ENCODE peak calls at places on chromosomes 1 and 21, in ten cellular contexts. O is astrocyte of the cerebellum, A is DND-41, S is pancreas, E is testis, F is RWPE1, V is HFF-Myc, I is glutamatergic neuron, P is BE2C, G is A549. U is an unnamed sample.
A peak's percentile ranks its signal among the peaks of the same experiment; 100 is the strongest.

GRCh38 chr21:37208741-37209225 is 58.4 kb downstream of the VPS26C start:
- DNase-seq in O (no peak), A (no peak), S (peak; percentile 25), E (no peak), F (no peak), V (no peak), I (no peak), P (peak; percentile 33), G (no peak), U (no peak)

GRCh38 chr1:240341365-240342250 is 249.9 kb downstream of the FMN2 start:
- DNase-seq in O (no peak), A (no peak), S (no peak), E (no peak), F (no peak), V (no peak), I (no peak), P (no peak), G (no peak), U (no peak)

GRCh38 chr1:109500886-109501285 is 7.0 kb downstream of the CYB561D1 start:
- DNase-seq in O (no peak), A (no peak), S (no peak), E (no peak), F (no peak), V (no peak), I (no peak), P (no peak), G (no peak), U (no peak)

GRCh38 chr1:116913941-116914340 is 4.2 kb downstream of the PTGFRN start:
- DNase-seq in O (no peak), A (no peak), S (no peak), E (no peak), F (no peak), V (no peak), I (no peak), P (no peak), G (no peak), U (no peak)

GRCh38 chr1:92961131-92961895 is at the start of gene DIPK1A:
- DNase-seq in O (peak; percentile 31), A (peak; percentile 83), S (peak; percentile 71), E (peak; percentile 85), F (peak; percentile 67), V (no peak), I (peak; percentile 91), P (peak; percentile 76), G (peak; percentile 72), U (peak; percentile 76)

GRCh38 chr1:33175865-33176264 is 6.0 kb downstream of the TRIM62 start:
- DNase-seq in O (no peak), A (no peak), S (no peak), E (no peak), F (no peak), V (no peak), I (no peak), P (no peak), G (no peak), U (no peak)

GRCh38 chr1:235502601-235503332 is 1.5 kb downstream of the B3GALNT2 start:
- DNase-seq in O (no peak), A (no peak), S (no peak), E (no peak), F (peak; percentile 13), V (no peak), I (no peak), P (no peak), G (no peak), U (no peak)

GRCh38 chr21:42160950-42161225 is 58.1 kb upstream of the ABCG1 start:
- DNase-seq in O (no peak), A (no peak), S (no peak), E (no peak), F (no peak), V (no peak), I (no peak), P (no peak), G (no peak), U (no peak)

GRCh38 chr1:3473381-3473844 is 18.9 kb downstream of the ARHGEF16 start:
- DNase-seq in O (peak; percentile 93), A (no peak), S (no peak), E (peak; percentile 45), F (peak; percentile 85), V (peak; percentile 74), I (no peak), P (no peak), G (no peak), U (no peak)

GRCh38 chr1:3472906-3473305 is 18.4 kb downstream of the ARHGEF16 start:
- DNase-seq in O (no peak), A (no peak), S (no peak), E (no peak), F (no peak), V (no peak), I (no peak), P (no peak), G (no peak), U (no peak)

GRCh38 chr1:3471356-3472087 is 17.1 kb downstream of the ARHGEF16 start:
- DNase-seq in O (no peak), A (no peak), S (no peak), E (peak; percentile 70), F (peak; percentile 65), V (no peak), I (peak; percentile 71), P (peak; percentile 58), G (peak; percentile 52), U (no peak)

GRCh38 chr1:3470650-3471355 is 16.3 kb downstream of the ARHGEF16 start:
- DNase-seq in O (no peak), A (no peak), S (no peak), E (no peak), F (no peak), V (no peak), I (peak; percentile 14), P (peak; percentile 7), G (no peak), U (no peak)

DNA sequence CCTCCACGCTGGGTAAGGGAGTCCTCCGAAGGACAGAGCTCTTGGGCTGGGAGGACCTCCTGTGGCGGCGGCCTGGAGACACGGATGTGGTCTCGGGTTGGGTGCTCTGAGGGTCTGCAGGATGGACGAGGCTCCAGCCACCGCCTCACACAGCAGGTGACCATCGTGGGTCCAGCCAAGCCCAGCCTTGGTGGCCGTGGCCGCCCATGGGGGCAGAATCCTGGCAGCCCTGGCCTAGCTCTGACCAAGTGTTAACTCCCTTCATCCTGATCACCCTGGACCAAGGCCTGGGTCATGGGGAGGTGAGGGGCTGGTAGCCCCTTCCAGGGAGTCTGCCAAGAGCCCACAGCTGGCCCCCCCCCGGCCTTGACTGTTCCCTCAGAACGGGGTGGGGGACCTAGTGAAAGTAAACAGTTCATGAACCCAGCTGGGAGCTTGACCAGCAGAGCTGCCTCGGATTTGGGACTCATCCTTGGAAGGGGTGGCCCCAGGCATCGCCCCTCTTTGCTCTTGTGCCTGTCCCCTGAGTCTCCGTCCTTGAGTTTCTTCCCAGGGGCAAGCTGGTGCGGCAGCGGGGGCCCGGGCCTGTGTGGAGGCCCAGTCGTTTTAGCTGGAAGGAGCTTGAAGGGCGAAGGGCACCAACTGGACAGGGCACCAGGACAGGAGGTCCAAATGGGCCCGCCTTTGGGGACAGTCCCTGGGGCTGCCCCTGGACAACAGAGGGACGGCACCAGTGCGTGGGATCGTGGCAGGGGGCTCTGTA is 17.8 kb downstream of the ARHGEF16 start:
- DNase-seq in O (no peak), A (no peak), S (no peak), E (no peak), F (no peak), V (no peak), I (peak; percentile 17), P (no peak), G (no peak), U (no peak)
- TF ChIP-seq CTCF in O (no peak), A (no peak), S (no peak), E (no peak), F (no peak), V (no peak), I (no peak), P (no peak), G (no peak), U (no peak)

DNA sequence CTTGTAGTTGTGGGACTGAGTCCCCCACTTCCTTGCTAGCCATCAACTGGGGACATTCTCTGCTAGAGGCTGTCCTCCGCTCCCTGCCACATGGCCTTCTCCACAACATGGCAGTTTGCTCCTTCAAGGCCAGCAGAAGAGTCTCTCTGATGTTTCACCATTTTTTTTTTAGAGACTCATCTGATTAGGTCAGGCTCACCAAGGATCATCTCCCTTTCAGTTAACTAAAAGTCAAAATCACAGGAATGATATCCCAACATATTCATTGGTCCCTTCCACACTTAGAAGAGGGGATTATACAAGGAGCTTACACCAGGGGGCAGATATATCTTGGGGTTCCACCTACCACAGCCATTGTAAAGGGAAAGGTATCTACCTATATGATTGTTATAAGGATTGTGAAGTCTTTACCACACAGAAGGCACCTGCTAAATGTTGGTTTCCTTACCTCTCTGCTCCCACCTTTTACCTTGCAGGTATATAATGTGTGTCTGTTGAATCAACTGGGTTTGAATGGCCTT is 23.3 kb downstream of the RIMKLA start:
- DNase-seq in O (no peak), A (no peak), S (no peak), E (no peak), F (no peak), V (no peak), I (no peak), P (no peak), G (no peak), U (no peak)
- TF ChIP-seq CTCF in O (no peak), A (peak; percentile 11), S (no peak), E (no peak), F (no peak), V (no peak), I (no peak), P (no peak), G (no peak), U (no peak)

DNA sequence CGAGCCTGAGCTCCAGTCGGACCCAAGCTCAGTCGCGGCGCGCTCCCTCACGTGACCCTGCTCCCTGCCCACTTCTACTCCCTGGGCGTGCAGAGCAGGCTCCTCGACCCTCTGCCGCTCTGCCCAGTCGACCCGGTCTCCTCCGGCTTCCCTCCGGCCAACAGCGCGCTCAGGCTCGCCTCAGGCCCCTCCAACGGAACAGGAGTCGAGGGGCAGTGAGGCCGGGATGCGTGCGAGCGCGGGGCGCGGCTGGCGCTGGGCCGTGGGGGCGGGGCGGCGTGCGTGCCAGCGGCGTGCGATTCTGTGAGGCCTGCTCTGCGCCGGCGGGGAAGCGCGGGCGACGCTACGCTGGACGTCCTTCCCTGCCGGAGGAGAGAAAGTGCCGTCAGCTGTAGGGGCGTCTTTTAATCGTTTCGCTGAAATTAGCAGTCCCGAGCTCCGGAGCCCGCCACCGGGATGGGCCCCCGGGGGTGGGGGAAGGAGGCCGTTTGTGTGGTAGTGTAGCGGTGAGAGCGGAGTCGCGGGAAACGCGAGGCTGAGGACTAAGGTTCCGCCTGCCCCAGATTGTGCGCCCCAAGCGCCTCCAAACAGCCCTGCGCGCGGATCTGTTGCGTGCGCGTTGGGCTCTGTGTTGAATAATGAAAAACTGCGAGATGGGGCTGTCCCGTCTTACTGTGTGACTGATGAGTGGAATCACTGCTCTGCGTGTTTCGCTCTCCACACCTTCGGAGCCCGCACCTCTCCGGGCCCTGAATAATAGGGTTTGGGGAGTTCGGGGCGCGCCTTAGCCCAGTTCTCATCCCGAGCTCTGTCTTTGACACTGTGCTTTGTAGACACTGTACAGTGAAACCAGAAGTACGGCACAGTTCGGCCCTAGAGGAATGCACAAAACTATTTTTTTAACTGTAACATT is at the start of gene ACBD6:
- DNase-seq in O (peak; percentile 54), A (peak; percentile 88), S (peak; percentile 76), E (peak; percentile 90), F (peak; percentile 87), V (peak; percentile 64), I (peak; percentile 93), P (peak; percentile 86), G (peak; percentile 94), U (peak; percentile 77)
- TF ChIP-seq CTCF in O (peak; percentile 16), A (peak; percentile 41), S (no peak), E (no peak), F (no peak), V (no peak), I (no peak), P (peak; percentile 27), G (no peak), U (no peak)

GRCh38 chr1:94121411-94121821 is 468 bp upstream of the ABCA4 start:
- DNase-seq in O (no peak), A (no peak), S (no peak), E (no peak), F (no peak), V (no peak), I (no peak), P (no peak), G (no peak), U (no peak)
- TF ChIP-seq CTCF in O (no peak), A (no peak), S (no peak), E (no peak), F (no peak), V (no peak), I (no peak), P (no peak), G (no peak), U (no peak)